ENCODE peak calls at places on chromosomes 1 and 21, in nine cellular contexts. One of them, this sample, is unnamed.

GRCh38 chr1:6868371-6869001 is 83.2 kb downstream of the CAMTA1 start:
- DNase-seq in lung: no peak
- DNase-seq in SK-N-MC: no peak
- DNase-seq in fibroblast of lung: no peak
- DNase-seq in right atrium auricular region: no peak
- DNase-seq in heart left ventricle: no peak
- DNase-seq in ovary: no peak
- DNase-seq in Peyer's patch: no peak
- DNase-seq in upper lobe of right lung: no peak
- DNase-seq in this sample: no peak

GRCh38 chr1:202578001-202578500 is 132.2 kb downstream of the SYT2 start:
- DNase-seq in lung: no peak
- DNase-seq in SK-N-MC: peak; percentile 78
- DNase-seq in fibroblast of lung: peak; percentile 87
- DNase-seq in right atrium auricular region: no peak
- DNase-seq in heart left ventricle: no peak
- DNase-seq in ovary: no peak
- DNase-seq in Peyer's patch: no peak
- DNase-seq in upper lobe of right lung: no peak
- DNase-seq in this sample: no peak

GRCh38 chr21:31161157-31161556 is 122.9 kb upstream of the KRTAP19-8 start:
- DNase-seq in lung: no peak
- DNase-seq in SK-N-MC: no peak
- DNase-seq in fibroblast of lung: peak; percentile 78
- DNase-seq in right atrium auricular region: no peak
- DNase-seq in heart left ventricle: no peak
- DNase-seq in ovary: no peak
- DNase-seq in Peyer's patch: no peak
- DNase-seq in upper lobe of right lung: no peak
- DNase-seq in this sample: peak; percentile 37

GRCh38 chr1:32769524-32770220 is 47.5 kb downstream of the YARS1 start:
- DNase-seq in lung: no peak
- DNase-seq in SK-N-MC: no peak
- DNase-seq in fibroblast of lung: peak; percentile 56
- DNase-seq in right atrium auricular region: no peak
- DNase-seq in heart left ventricle: no peak
- DNase-seq in ovary: peak; percentile 70
- DNase-seq in Peyer's patch: no peak
- DNase-seq in upper lobe of right lung: peak; percentile 65
- DNase-seq in this sample: no peak

GRCh38 chr1:185284106-185284505 is 32.9 kb downstream of the IVNS1ABP start:
- DNase-seq in lung: no peak
- DNase-seq in SK-N-MC: no peak
- DNase-seq in fibroblast of lung: no peak
- DNase-seq in right atrium auricular region: no peak
- DNase-seq in heart left ventricle: no peak
- DNase-seq in ovary: no peak
- DNase-seq in Peyer's patch: no peak
- DNase-seq in upper lobe of right lung: no peak
- DNase-seq in this sample: no peak

GRCh38 chr1:26959722-26960624 is at the start of gene KDF1:
- DNase-seq in lung: peak; percentile 79
- DNase-seq in SK-N-MC: no peak
- DNase-seq in fibroblast of lung: no peak
- DNase-seq in right atrium auricular region: no peak
- DNase-seq in heart left ventricle: no peak
- DNase-seq in ovary: no peak
- DNase-seq in Peyer's patch: peak; percentile 93
- DNase-seq in upper lobe of right lung: peak; percentile 95
- DNase-seq in this sample: no peak

GRCh38 chr1:89833183-89834077 is 12.6 kb downstream of the LRRC8D start:
- DNase-seq in lung: no peak
- DNase-seq in SK-N-MC: no peak
- DNase-seq in fibroblast of lung: no peak
- DNase-seq in right atrium auricular region: no peak
- DNase-seq in heart left ventricle: no peak
- DNase-seq in ovary: no peak
- DNase-seq in Peyer's patch: no peak
- DNase-seq in upper lobe of right lung: no peak
- DNase-seq in this sample: no peak

GRCh38 chr1:74246266-74246665 is 11.1 kb downstream of the TNNI3K start:
- DNase-seq in lung: no peak
- DNase-seq in SK-N-MC: no peak
- DNase-seq in fibroblast of lung: peak; percentile 51
- DNase-seq in right atrium auricular region: no peak
- DNase-seq in heart left ventricle: no peak
- DNase-seq in ovary: no peak
- DNase-seq in Peyer's patch: no peak
- DNase-seq in upper lobe of right lung: no peak
- DNase-seq in this sample: no peak

GRCh38 chr1:94106716-94107115 is 14.2 kb downstream of the ABCA4 start:
- DNase-seq in lung: no peak
- DNase-seq in SK-N-MC: no peak
- DNase-seq in fibroblast of lung: peak; percentile 33
- DNase-seq in right atrium auricular region: no peak
- DNase-seq in heart left ventricle: no peak
- DNase-seq in ovary: no peak
- DNase-seq in Peyer's patch: no peak
- DNase-seq in upper lobe of right lung: no peak
- DNase-seq in this sample: no peak

GRCh38 chr1:192807221-192807967 is 1.4 kb upstream of the RGS2 start:
- DNase-seq in lung: no peak
- DNase-seq in SK-N-MC: no peak
- DNase-seq in fibroblast of lung: peak; percentile 69
- DNase-seq in right atrium auricular region: no peak
- DNase-seq in heart left ventricle: no peak
- DNase-seq in ovary: no peak
- DNase-seq in Peyer's patch: no peak
- DNase-seq in upper lobe of right lung: no peak
- DNase-seq in this sample: no peak
- H3K4me3 ChIP-seq in lung: no peak overlapping the region
- H3K4me3 ChIP-seq in SK-N-MC: peak overlapping the region; percentile 96
- H3K4me3 ChIP-seq in fibroblast of lung: peak overlapping the region; percentile 82
- H3K4me3 ChIP-seq in right atrium auricular region: peak overlapping the region; percentile 80
- H3K4me3 ChIP-seq in heart left ventricle: no peak overlapping the region
- H3K4me3 ChIP-seq in ovary: peak overlapping the region; percentile 55
- H3K4me3 ChIP-seq in Peyer's patch: peak overlapping the region; percentile 82
- H3K4me3 ChIP-seq in upper lobe of right lung: peak overlapping the region; percentile 65
- H3K4me3 ChIP-seq in this sample: no peak overlapping the region

GRCh38 chr1:177922209-177922608 is 47.6 kb downstream of the SEC16B start:
- DNase-seq in lung: no peak
- DNase-seq in SK-N-MC: no peak
- DNase-seq in fibroblast of lung: no peak
- DNase-seq in right atrium auricular region: no peak
- DNase-seq in heart left ventricle: no peak
- DNase-seq in ovary: no peak
- DNase-seq in Peyer's patch: no peak
- DNase-seq in upper lobe of right lung: no peak
- DNase-seq in this sample: no peak
- H3K9me3 ChIP-seq in lung: no peaks in the 10 kb centered on the region
- H3K9me3 ChIP-seq in SK-N-MC: no peaks in the 10 kb centered on the region
- H3K9me3 ChIP-seq in fibroblast of lung: no peaks in the 10 kb centered on the region
- H3K9me3 ChIP-seq in right atrium auricular region: no peaks in the 10 kb centered on the region
- H3K9me3 ChIP-seq in heart left ventricle: no peaks in the 10 kb centered on the region
- H3K9me3 ChIP-seq in ovary: no peaks in the 10 kb centered on the region
- H3K9me3 ChIP-seq in Peyer's patch: no peaks in the 10 kb centered on the region
- H3K9me3 ChIP-seq in upper lobe of right lung: no peaks in the 10 kb centered on the region
- H3K9me3 ChIP-seq in this sample: no peaks in the 10 kb centered on the region

GRCh38 chr1:45995298-45995697 is 137.1 kb downstream of the PIK3R3 start:
- DNase-seq in lung: no peak
- DNase-seq in SK-N-MC: no peak
- DNase-seq in fibroblast of lung: peak; percentile 50
- DNase-seq in right atrium auricular region: no peak
- DNase-seq in heart left ventricle: no peak
- DNase-seq in ovary: no peak
- DNase-seq in Peyer's patch: no peak
- DNase-seq in upper lobe of right lung: no peak
- DNase-seq in this sample: no peak
- H3K4me3 ChIP-seq in lung: no peak overlapping the region
- H3K4me3 ChIP-seq in SK-N-MC: no peak overlapping the region
- H3K4me3 ChIP-seq in fibroblast of lung: no peak overlapping the region
- H3K4me3 ChIP-seq in right atrium auricular region: no peak overlapping the region
- H3K4me3 ChIP-seq in heart left ventricle: no peak overlapping the region
- H3K4me3 ChIP-seq in ovary: no peak overlapping the region
- H3K4me3 ChIP-seq in Peyer's patch: no peak overlapping the region
- H3K4me3 ChIP-seq in upper lobe of right lung: no peak overlapping the region
- H3K4me3 ChIP-seq in this sample: no peak overlapping the region

GRCh38 chr1:152886758-152887409 is 8.8 kb downstream of the SMCP start:
- DNase-seq in lung: no peak
- DNase-seq in SK-N-MC: no peak
- DNase-seq in fibroblast of lung: no peak
- DNase-seq in right atrium auricular region: no peak
- DNase-seq in heart left ventricle: no peak
- DNase-seq in ovary: no peak
- DNase-seq in Peyer's patch: no peak
- DNase-seq in upper lobe of right lung: no peak
- DNase-seq in this sample: no peak

GRCh38 chr1:152884085-152884484 is 6.0 kb downstream of the SMCP start:
- DNase-seq in lung: no peak
- DNase-seq in SK-N-MC: no peak
- DNase-seq in fibroblast of lung: no peak
- DNase-seq in right atrium auricular region: no peak
- DNase-seq in heart left ventricle: no peak
- DNase-seq in ovary: no peak
- DNase-seq in Peyer's patch: no peak
- DNase-seq in upper lobe of right lung: no peak
- DNase-seq in this sample: no peak

GRCh38 chr1:152886090-152886489 is 8.0 kb downstream of the SMCP start:
- DNase-seq in lung: no peak
- DNase-seq in SK-N-MC: no peak
- DNase-seq in fibroblast of lung: peak; percentile 7
- DNase-seq in right atrium auricular region: no peak
- DNase-seq in heart left ventricle: no peak
- DNase-seq in ovary: no peak
- DNase-seq in Peyer's patch: no peak
- DNase-seq in upper lobe of right lung: no peak
- DNase-seq in this sample: no peak

GRCh38 chr1:152884506-152884905 is 6.4 kb downstream of the SMCP start:
- DNase-seq in lung: no peak
- DNase-seq in SK-N-MC: no peak
- DNase-seq in fibroblast of lung: no peak
- DNase-seq in right atrium auricular region: no peak
- DNase-seq in heart left ventricle: no peak
- DNase-seq in ovary: no peak
- DNase-seq in Peyer's patch: no peak
- DNase-seq in upper lobe of right lung: no peak
- DNase-seq in this sample: no peak

GRCh38 chr1:152884966-152885624 is 7.0 kb downstream of the SMCP start:
- DNase-seq in lung: no peak
- DNase-seq in SK-N-MC: no peak
- DNase-seq in fibroblast of lung: peak; percentile 74
- DNase-seq in right atrium auricular region: no peak
- DNase-seq in heart left ventricle: no peak
- DNase-seq in ovary: no peak
- DNase-seq in Peyer's patch: no peak
- DNase-seq in upper lobe of right lung: no peak
- DNase-seq in this sample: no peak
- H3K9me3 ChIP-seq in lung: peaks cover 4% of the 10 kb centered on the region
- H3K9me3 ChIP-seq in SK-N-MC: no peaks in the 10 kb centered on the region
- H3K9me3 ChIP-seq in fibroblast of lung: no peaks in the 10 kb centered on the region
- H3K9me3 ChIP-seq in right atrium auricular region: no peaks in the 10 kb centered on the region
- H3K9me3 ChIP-seq in heart left ventricle: no peaks in the 10 kb centered on the region
- H3K9me3 ChIP-seq in ovary: no peaks in the 10 kb centered on the region
- H3K9me3 ChIP-seq in Peyer's patch: no peaks in the 10 kb centered on the region
- H3K9me3 ChIP-seq in upper lobe of right lung: no peaks in the 10 kb centered on the region
- H3K9me3 ChIP-seq in this sample: no peaks in the 10 kb centered on the region